ENCODE peak calls at places on chromosomes 7 and 10, in seven cellular contexts. G, Y, C, Z, V, S and T are unnamed samples.

GRCh38 chr10:117092386-117092785 is 45.7 kb downstream of the VAX1 start:
- DNase-seq in G (no peak), Y (no peak), C (no peak), Z (no peak), V (no peak), S (no peak), T (no peak)

GRCh38 chr10:84706875-84707274 is 378.5 kb downstream of the CCSER2 start:
- DNase-seq in G (no peak), Y (no peak), C (no peak), Z (no peak), V (no peak), S (no peak), T (no peak)

GRCh38 chr7:2640858-2641257 is 9.1 kb downstream of the TTYH3 start:
- DNase-seq in G (no peak), Y (no peak), C (no peak), Z (no peak), V (no peak), S (no peak), T (no peak)

GRCh38 chr10:73648252-73648651 is 7.0 kb upstream of the MYOZ1 start:
- DNase-seq in G (no peak), Y (no peak), C (no peak), Z (no peak), V (no peak), S (peak), T (no peak)

GRCh38 chr7:13151982-13152381 is 464.5 kb downstream of the ARL4A start:
- DNase-seq in G (no peak), Y (no peak), C (no peak), Z (no peak), V (no peak), S (no peak), T (no peak)

GRCh38 chr10:96417432-96417831 is 58.6 kb upstream of the OPALIN start:
- DNase-seq in G (no peak), Y (no peak), C (no peak), Z (no peak), V (no peak), S (peak), T (no peak)

GRCh38 chr10:93294004-93294403 is 188.1 kb downstream of the MYOF start:
- DNase-seq in G (no peak), Y (no peak), C (no peak), Z (peak), V (no peak), S (no peak), T (no peak)

GRCh38 chr10:125146791-125147604 is 13.4 kb downstream of the CTBP2 start:
- DNase-seq in G (no peak), Y (no peak), C (no peak), Z (no peak), V (no peak), S (peak), T (no peak)

GRCh38 chr10:89543841-89544240 is 8.4 kb upstream of the SLC16A12 start:
- DNase-seq in G (no peak), Y (no peak), C (no peak), Z (no peak), V (no peak), S (no peak), T (no peak)

GRCh38 chr10:94183666-94184264 is 179.0 kb downstream of the NOC3L start:
- DNase-seq in G (peak), Y (no peak), C (no peak), Z (peak), V (peak), S (no peak), T (peak)

GRCh38 chr10:117214401-117214800 is 17.1 kb downstream of the KCNK18 start:
- DNase-seq in G (no peak), Y (no peak), C (no peak), Z (no peak), V (no peak), S (no peak), T (no peak)

GRCh38 chr7:63900394-63901203 is 98.0 kb upstream of the ZNF722 start:
- DNase-seq in G (peak), Y (peak), C (peak), Z (peak), V (peak), S (no peak), T (no peak)

GRCh38 chr7:158863611-158864506 is 7.5 kb downstream of the DYNC2I1 start:
- DNase-seq in G (peak), Y (peak), C (no peak), Z (peak), V (peak), S (no peak), T (peak)